ENCODE peak calls at places on chromosomes 5 and 9, in six cellular contexts. One of them, this sample, is unnamed.

GRCh38 chr5:143201589-143201988 is 201.9 kb downstream of the NR3C1 start:
- ATAC-seq in stimulated activated naive B cell treated with anti-CD40 and anti-IgM and Interleukin-4, amounts not matched to agents 10 μg/mL and 1 μg/mL and 100 μg/mL, for 72 hours: no peak
- ATAC-seq in left cardiac atrium: no peak
- ATAC-seq in aorta: no peak
- ATAC-seq in Right ventricle myocardium superior: no peak
- ATAC-seq in left ventricle myocardium superior: no peak
- ATAC-seq in this sample: no peak

GRCh38 chr9:96241391-96241809 is 60.6 kb downstream of the HSD17B3 start:
- ATAC-seq in Right ventricle myocardium superior: no peak
- ATAC-seq in stimulated activated naive B cell treated with anti-CD40 and anti-IgM and Interleukin-4, amounts not matched to agents 10 μg/mL and 1 μg/mL and 100 μg/mL, for 72 hours: peak
- ATAC-seq in aorta: no peak
- ATAC-seq in left ventricle myocardium superior: no peak
- ATAC-seq in left cardiac atrium: no peak
- ATAC-seq in this sample: peak

GRCh38 chr9:88322906-88323566 is 65.2 kb upstream of the SPIN1 start:
- ATAC-seq in stimulated activated naive B cell treated with anti-CD40 and anti-IgM and Interleukin-4, amounts not matched to agents 10 μg/mL and 1 μg/mL and 100 μg/mL, for 72 hours: peak
- ATAC-seq in left cardiac atrium: peak
- ATAC-seq in Right ventricle myocardium superior: no peak
- ATAC-seq in left ventricle myocardium superior: no peak
- ATAC-seq in aorta: no peak
- ATAC-seq in this sample: peak

GRCh38 chr5:58902765-58903164 is 319.9 kb downstream of the RAB3C start:
- ATAC-seq in stimulated activated naive B cell treated with anti-CD40 and anti-IgM and Interleukin-4, amounts not matched to agents 10 μg/mL and 1 μg/mL and 100 μg/mL, for 72 hours: no peak
- ATAC-seq in left cardiac atrium: no peak
- ATAC-seq in Right ventricle myocardium superior: no peak
- ATAC-seq in left ventricle myocardium superior: no peak
- ATAC-seq in aorta: no peak
- ATAC-seq in this sample: no peak

GRCh38 chr5:79924936-79925893 is 65.8 kb downstream of the MTX3 start:
- ATAC-seq in Right ventricle myocardium superior: no peak
- ATAC-seq in aorta: no peak
- ATAC-seq in left ventricle myocardium superior: no peak
- ATAC-seq in stimulated activated naive B cell treated with anti-CD40 and anti-IgM and Interleukin-4, amounts not matched to agents 10 μg/mL and 1 μg/mL and 100 μg/mL, for 72 hours: no peak
- ATAC-seq in left cardiac atrium: no peak
- ATAC-seq in this sample: peak

GRCh38 chr5:118529361-118530154 is 458.8 kb downstream of the DTWD2 start:
- ATAC-seq in stimulated activated naive B cell treated with anti-CD40 and anti-IgM and Interleukin-4, amounts not matched to agents 10 μg/mL and 1 μg/mL and 100 μg/mL, for 72 hours: no peak
- ATAC-seq in left cardiac atrium: peak
- ATAC-seq in left ventricle myocardium superior: peak
- ATAC-seq in aorta: no peak
- ATAC-seq in Right ventricle myocardium superior: peak
- ATAC-seq in this sample: no peak

GRCh38 chr5:173420108-173420507 is 91.9 kb upstream of the STC2 start:
- ATAC-seq in stimulated activated naive B cell treated with anti-CD40 and anti-IgM and Interleukin-4, amounts not matched to agents 10 μg/mL and 1 μg/mL and 100 μg/mL, for 72 hours: no peak
- ATAC-seq in aorta: no peak
- ATAC-seq in Right ventricle myocardium superior: no peak
- ATAC-seq in left cardiac atrium: no peak
- ATAC-seq in left ventricle myocardium superior: no peak
- ATAC-seq in this sample: no peak

GRCh38 chr5:79493596-79494343 is 20.2 kb downstream of the HOMER1 start:
- ATAC-seq in left cardiac atrium: peak
- ATAC-seq in Right ventricle myocardium superior: peak
- ATAC-seq in stimulated activated naive B cell treated with anti-CD40 and anti-IgM and Interleukin-4, amounts not matched to agents 10 μg/mL and 1 μg/mL and 100 μg/mL, for 72 hours: no peak
- ATAC-seq in aorta: no peak
- ATAC-seq in left ventricle myocardium superior: peak
- ATAC-seq in this sample: no peak

GRCh38 chr5:66810747-66811355 is 214.7 kb downstream of the MAST4 start:
- ATAC-seq in left cardiac atrium: no peak
- ATAC-seq in left ventricle myocardium superior: no peak
- ATAC-seq in stimulated activated naive B cell treated with anti-CD40 and anti-IgM and Interleukin-4, amounts not matched to agents 10 μg/mL and 1 μg/mL and 100 μg/mL, for 72 hours: peak
- ATAC-seq in Right ventricle myocardium superior: no peak
- ATAC-seq in aorta: no peak
- ATAC-seq in this sample: no peak

GRCh38 chr5:115313632-115314031 is 17.2 kb upstream of the CCDC112 start:
- ATAC-seq in stimulated activated naive B cell treated with anti-CD40 and anti-IgM and Interleukin-4, amounts not matched to agents 10 μg/mL and 1 μg/mL and 100 μg/mL, for 72 hours: no peak
- ATAC-seq in aorta: no peak
- ATAC-seq in left ventricle myocardium superior: no peak
- ATAC-seq in left cardiac atrium: no peak
- ATAC-seq in Right ventricle myocardium superior: no peak
- ATAC-seq in this sample: no peak

GRCh38 chr9:133737774-133738038 is 446 bp downstream of the SARDH start:
- ATAC-seq in left cardiac atrium: no peak
- ATAC-seq in aorta: no peak
- ATAC-seq in Right ventricle myocardium superior: no peak
- ATAC-seq in stimulated activated naive B cell treated with anti-CD40 and anti-IgM and Interleukin-4, amounts not matched to agents 10 μg/mL and 1 μg/mL and 100 μg/mL, for 72 hours: no peak
- ATAC-seq in left ventricle myocardium superior: no peak
- ATAC-seq in this sample: no peak

GRCh38 chr9:10566853-10567252 is 45.9 kb downstream of the PTPRD start:
- ATAC-seq in aorta: no peak
- ATAC-seq in Right ventricle myocardium superior: no peak
- ATAC-seq in stimulated activated naive B cell treated with anti-CD40 and anti-IgM and Interleukin-4, amounts not matched to agents 10 μg/mL and 1 μg/mL and 100 μg/mL, for 72 hours: no peak
- ATAC-seq in left cardiac atrium: no peak
- ATAC-seq in left ventricle myocardium superior: no peak
- ATAC-seq in this sample: no peak

GRCh38 chr5:35393901-35394300 is 163.6 kb upstream of the PRLR start:
- ATAC-seq in left ventricle myocardium superior: no peak
- ATAC-seq in Right ventricle myocardium superior: no peak
- ATAC-seq in left cardiac atrium: no peak
- ATAC-seq in stimulated activated naive B cell treated with anti-CD40 and anti-IgM and Interleukin-4, amounts not matched to agents 10 μg/mL and 1 μg/mL and 100 μg/mL, for 72 hours: peak
- ATAC-seq in aorta: no peak
- ATAC-seq in this sample: no peak

GRCh38 chr9:127096208-127096607 is 26.2 kb downstream of the ANGPTL2 start:
- ATAC-seq in stimulated activated naive B cell treated with anti-CD40 and anti-IgM and Interleukin-4, amounts not matched to agents 10 μg/mL and 1 μg/mL and 100 μg/mL, for 72 hours: no peak
- ATAC-seq in left cardiac atrium: peak
- ATAC-seq in aorta: no peak
- ATAC-seq in Right ventricle myocardium superior: no peak
- ATAC-seq in left ventricle myocardium superior: peak
- ATAC-seq in this sample: no peak

GRCh38 chr5:140259509-140259908 is 43.4 kb downstream of the PFDN1 start:
- ATAC-seq in aorta: no peak
- ATAC-seq in Right ventricle myocardium superior: no peak
- ATAC-seq in left ventricle myocardium superior: no peak
- ATAC-seq in left cardiac atrium: no peak
- ATAC-seq in stimulated activated naive B cell treated with anti-CD40 and anti-IgM and Interleukin-4, amounts not matched to agents 10 μg/mL and 1 μg/mL and 100 μg/mL, for 72 hours: no peak
- ATAC-seq in this sample: peak

GRCh38 chr5:160460377-160461049 is 38.9 kb downstream of the PTTG1 start:
- ATAC-seq in aorta: no peak
- ATAC-seq in Right ventricle myocardium superior: no peak
- ATAC-seq in left ventricle myocardium superior: no peak
- ATAC-seq in left cardiac atrium: no peak
- ATAC-seq in stimulated activated naive B cell treated with anti-CD40 and anti-IgM and Interleukin-4, amounts not matched to agents 10 μg/mL and 1 μg/mL and 100 μg/mL, for 72 hours: no peak
- ATAC-seq in this sample: no peak